ENCODE peak calls at places on chromosomes 1 and 21, in eight cellular contexts. D is fibroblast of the aortic adventitia; E is mammary epithelial cell; V is cardiac muscle cell; Y is body of pancreas; K is A549; X is HL-60; W is CD8-positive, alpha-beta T cell. R is an unnamed sample.

GRCh38 chr1:94501925-94502324 is 39.6 kb downstream of the F3 start:
- DNase-seq in D (peak), E (no peak), V (no peak), Y (no peak), K (no peak), X (no peak), W (no peak), R (peak)

GRCh38 chr1:217506878-217507277 is 124.0 kb downstream of the GPATCH2 start:
- DNase-seq in D (no peak), E (peak), V (no peak), Y (no peak), K (no peak), X (no peak), W (no peak), R (no peak)

GRCh38 chr1:224333309-224333926 is 3.4 kb upstream of the NVL start:
- DNase-seq in D (peak), E (peak), V (peak), Y (no peak), K (no peak), X (peak), W (peak), R (peak)

GRCh38 chr1:28860332-28861073 is 48.5 kb downstream of the OPRD1 start:
- DNase-seq in D (peak), E (peak), V (no peak), Y (peak), K (peak), X (no peak), W (no peak), R (peak)

GRCh38 chr1:101526813-101527212 is 290.0 kb downstream of the S1PR1 start:
- DNase-seq in D (no peak), E (peak), V (peak), Y (no peak), K (no peak), X (no peak), W (no peak), R (no peak)

GRCh38 chr1:234707641-234708040 is 97.7 kb upstream of the IRF2BP2 start:
- DNase-seq in D (peak), E (peak), V (no peak), Y (no peak), K (no peak), X (no peak), W (no peak), R (peak)

GRCh38 chr1:983736-984475 is 2.0 kb upstream of the PERM1 start:
- DNase-seq in D (peak), E (no peak), V (peak), Y (peak), K (no peak), X (no peak), W (peak), R (no peak)

GRCh38 chr1:146016891-146017290 is 4.6 kb downstream of the HJV start:
- DNase-seq in D (peak), E (no peak), V (no peak), Y (no peak), K (no peak), X (no peak), W (no peak), R (no peak)

GRCh38 chr1:21508580-21509350 is 458 bp upstream of the ALPL start:
- DNase-seq in D (peak), E (peak), V (peak), Y (peak), K (peak), X (peak), W (peak), R (peak)

GRCh38 chr1:157798211-157798610 is 21.3 kb upstream of the FCRL2 start:
- DNase-seq in D (no peak), E (peak), V (no peak), Y (no peak), K (no peak), X (no peak), W (no peak), R (no peak)

GRCh38 chr21:24272527-24272938 is 1334.7 kb downstream of the MRPL39 start:
- DNase-seq in D (no peak), E (no peak), V (no peak), Y (no peak), K (no peak), X (no peak), W (no peak), R (no peak)

GRCh38 chr21:41282412-41282811 is 34.2 kb upstream of the FAM3B start:
- DNase-seq in D (no peak), E (no peak), V (no peak), Y (no peak), K (no peak), X (no peak), W (no peak), R (no peak)

GRCh38 chr1:3658231-3658615 is 5.9 kb downstream of the TP73 start:
- DNase-seq in D (no peak), E (no peak), V (no peak), Y (no peak), K (no peak), X (no peak), W (no peak), R (no peak)

GRCh38 chr1:21325731-21326387 is 35.6 kb upstream of the ECE1 start:
- DNase-seq in D (no peak), E (no peak), V (no peak), Y (no peak), K (no peak), X (no peak), W (no peak), R (no peak)

GRCh38 chr1:175918364-175918801 is 175.0 kb upstream of the TNR start:
- DNase-seq in D (no peak), E (no peak), V (no peak), Y (no peak), K (no peak), X (no peak), W (no peak), R (no peak)

GRCh38 chr21:36135391-36136094 is 664 bp downstream of the CBR3 start:
- DNase-seq in D (peak), E (peak), V (peak), Y (peak), K (peak), X (peak), W (peak), R (peak)

GRCh38 chr1:222124602-222125001 is 382.7 kb upstream of the DUSP10 start:
- DNase-seq in D (no peak), E (no peak), V (no peak), Y (no peak), K (no peak), X (no peak), W (no peak), R (no peak)

GRCh38 chr21:39098696-39099111 is 84.5 kb downstream of the PSMG1 start:
- DNase-seq in D (no peak), E (no peak), V (peak), Y (no peak), K (no peak), X (no peak), W (no peak), R (no peak)

GRCh38 chr1:210074904-210075303 is 136.9 kb downstream of the SYT14 start:
- DNase-seq in D (no peak), E (no peak), V (no peak), Y (no peak), K (no peak), X (no peak), W (no peak), R (no peak)

GRCh38 chr1:90488451-90488850 is 228.7 kb downstream of the BARHL2 start:
- DNase-seq in D (no peak), E (peak), V (no peak), Y (no peak), K (no peak), X (no peak), W (no peak), R (peak)

GRCh38 chr1:235415008-235415904 is 48.0 kb downstream of the TBCE start:
- DNase-seq in D (peak), E (peak), V (peak), Y (peak), K (peak), X (peak), W (peak), R (peak)

GRCh38 chr1:160206421-160207117 is 1.4 kb downstream of the PEA15 start:
- DNase-seq in D (peak), E (peak), V (no peak), Y (no peak), K (peak), X (no peak), W (no peak), R (peak)

GRCh38 chr1:182725264-182725965 is 41.0 kb upstream of the RGS8 start:
- DNase-seq in D (no peak), E (no peak), V (no peak), Y (peak), K (no peak), X (no peak), W (no peak), R (peak)

GRCh38 chr21:44960141-44961092 is 20.6 kb downstream of the SLX9 start:
- DNase-seq in D (no peak), E (no peak), V (no peak), Y (no peak), K (no peak), X (no peak), W (no peak), R (no peak)

GRCh38 chr1:14964698-14965055 is 188.9 kb upstream of the TMEM51 start:
- DNase-seq in D (no peak), E (no peak), V (no peak), Y (no peak), K (no peak), X (no peak), W (no peak), R (no peak)

GRCh38 chr1:110460253-110461220 is 9.6 kb downstream of the PROK1 start:
- DNase-seq in D (peak), E (peak), V (peak), Y (peak), K (peak), X (peak), W (peak), R (peak)

GRCh38 chr1:224635356-224635755 is 19.2 kb downstream of the CNIH3 start:
- DNase-seq in D (peak), E (peak), V (no peak), Y (peak), K (no peak), X (no peak), W (no peak), R (peak)

GRCh38 chr1:200638073-200638472 is 17.5 kb upstream of the KIF14 start:
- DNase-seq in D (no peak), E (no peak), V (no peak), Y (no peak), K (no peak), X (no peak), W (no peak), R (no peak)

GRCh38 chr1:57711326-57711725 is 287.5 kb upstream of the DAB1 start:
- DNase-seq in D (no peak), E (peak), V (peak), Y (no peak), K (no peak), X (no peak), W (no peak), R (no peak)

GRCh38 chr1:226699166-226699565 is 39.9 kb downstream of the ITPKB start:
- DNase-seq in D (no peak), E (no peak), V (no peak), Y (no peak), K (no peak), X (no peak), W (no peak), R (no peak)

GRCh38 chr21:31310750-31311149 is 33.3 kb downstream of the TIAM1 start:
- DNase-seq in D (no peak), E (peak), V (no peak), Y (no peak), K (no peak), X (no peak), W (no peak), R (no peak)

DNA sequence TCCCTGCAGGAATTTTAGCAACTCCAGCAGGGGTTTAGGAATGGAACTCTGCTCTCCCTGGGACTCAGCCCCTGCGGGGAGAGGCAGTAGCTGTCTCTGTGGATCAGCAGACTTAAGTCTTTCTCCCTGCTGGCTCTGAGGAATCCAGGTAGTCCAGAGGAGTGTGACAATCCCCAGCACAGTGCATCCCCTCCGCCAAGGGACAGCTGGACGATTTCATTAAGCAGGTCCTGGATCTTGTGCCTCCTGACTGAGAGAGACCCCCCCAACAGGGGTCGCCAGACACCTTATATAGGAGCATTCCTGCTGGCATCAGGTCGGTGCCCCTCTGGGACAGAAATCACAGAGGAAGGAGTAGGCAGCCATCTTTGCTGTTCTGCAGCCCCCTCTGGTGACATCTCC is 30.6 kb downstream of the AKT3 start:
- DNase-seq in D (no peak), E (no peak), V (no peak), Y (no peak), K (no peak), X (no peak), W (no peak), R (no peak)
- TF ChIP-seq CTCF in D (no peak), E (no peak), V (no peak), Y (no peak), K (no peak), X (no peak), W (no peak), R (no peak)

GRCh38 chr21:30042443-30042842 is 102.6 kb upstream of the GRIK1 start:
- DNase-seq in D (no peak), E (no peak), V (no peak), Y (no peak), K (no peak), X (no peak), W (no peak), R (no peak)
- H3K4me3 ChIP-seq in D (no peak), E (no peak), V (no peak), Y (no peak), K (no peak), X (no peak), W (no peak), R (no peak)

GRCh38 chr1:185316163-185317033 is 645 bp downstream of the IVNS1ABP start:
- DNase-seq in D (peak), E (peak), V (peak), Y (peak), K (peak), X (no peak), W (peak), R (peak)

GRCh38 chr1:185315364-185316108 is 1.5 kb downstream of the IVNS1ABP start:
- DNase-seq in D (peak), E (no peak), V (peak), Y (peak), K (no peak), X (no peak), W (no peak), R (no peak)

GRCh38 chr1:185317886-185318310 is 855 bp upstream of the IVNS1ABP start:
- DNase-seq in D (no peak), E (peak), V (peak), Y (peak), K (peak), X (no peak), W (peak), R (no peak)

GRCh38 chr1:185318431-185319151 is 1.5 kb upstream of the IVNS1ABP start:
- DNase-seq in D (no peak), E (no peak), V (no peak), Y (no peak), K (no peak), X (no peak), W (no peak), R (no peak)

GRCh38 chr1:185317034-185317885 is at the start of gene IVNS1ABP:
- DNase-seq in D (peak), E (peak), V (peak), Y (peak), K (peak), X (peak), W (peak), R (peak)
- TF ChIP-seq CTCF in D (peak), E (peak), V (peak), Y (peak), K (peak), X (peak), W (no peak), R (peak)

GRCh38 chr1:156589546-156589945 is 2.0 kb upstream of the NAXE start:
- DNase-seq in D (no peak), E (no peak), V (no peak), Y (no peak), K (no peak), X (no peak), W (no peak), R (no peak)

GRCh38 chr1:156591181-156591431 is 470 bp upstream of the NAXE start:
- DNase-seq in D (no peak), E (no peak), V (no peak), Y (no peak), K (no peak), X (no peak), W (no peak), R (no peak)

GRCh38 chr1:156592158-156592909 is 758 bp downstream of the NAXE start:
- DNase-seq in D (no peak), E (no peak), V (no peak), Y (no peak), K (no peak), X (no peak), W (no peak), R (no peak)

GRCh38 chr1:156591432-156592157 is at the start of gene NAXE:
- DNase-seq in D (peak), E (peak), V (peak), Y (peak), K (peak), X (peak), W (peak), R (peak)

DNA sequence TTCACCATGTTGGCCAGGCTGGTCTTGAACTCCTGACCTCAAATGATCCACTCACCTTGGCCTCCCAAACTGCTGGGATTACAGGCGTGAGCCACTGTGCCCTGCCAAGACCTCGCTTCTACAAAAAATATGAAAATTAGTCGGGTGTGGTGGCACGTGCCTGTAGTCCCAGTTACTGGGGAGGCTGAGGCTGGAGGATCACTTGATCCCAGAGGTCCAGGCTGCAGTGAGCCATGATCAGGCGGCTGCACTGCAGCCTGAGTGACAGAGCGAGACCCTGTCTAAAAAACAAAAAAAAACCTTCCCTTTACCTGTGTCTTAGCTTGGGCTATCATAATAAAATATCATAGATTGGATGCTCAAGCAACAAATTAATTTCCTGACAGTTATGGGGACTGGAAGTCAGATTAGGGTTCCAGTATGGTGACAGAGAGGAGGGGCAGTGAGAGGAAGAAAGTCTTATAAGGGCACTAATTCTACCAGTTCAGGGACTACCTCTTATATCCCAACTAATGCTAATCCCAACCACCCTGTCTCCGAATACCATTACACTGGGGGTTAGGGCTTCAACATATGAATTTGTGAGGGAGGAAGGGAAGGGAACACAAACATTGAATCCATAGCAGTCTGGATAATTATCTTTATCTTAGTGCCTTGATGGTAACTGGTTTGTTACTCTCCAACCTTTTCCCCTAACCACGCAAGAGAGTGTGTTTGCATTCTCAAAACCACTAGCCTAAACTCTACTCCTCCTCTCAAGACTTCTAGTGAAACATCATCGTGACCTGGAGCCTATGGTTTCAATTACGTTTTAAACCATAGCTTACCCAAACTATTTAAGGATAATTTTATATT is 1.0 kb upstream of the NAXE start:
- DNase-seq in D (no peak), E (no peak), V (no peak), Y (no peak), K (no peak), X (no peak), W (no peak), R (no peak)
- H3K4me3 ChIP-seq in D (no peak), E (no peak), V (peak), Y (no peak), K (peak), X (no peak), W (no peak), R (no peak)

GRCh38 chr1:103945774-103946173 is 196.1 kb downstream of the AMY1C start:
- DNase-seq in D (no peak), E (no peak), V (no peak), Y (no peak), K (no peak), X (no peak), W (no peak), R (no peak)

GRCh38 chr1:103949714-103950113 is 200.0 kb downstream of the AMY1C start:
- DNase-seq in D (no peak), E (no peak), V (peak), Y (no peak), K (no peak), X (no peak), W (no peak), R (no peak)

GRCh38 chr1:103953386-103953785 is 203.7 kb downstream of the AMY1C start:
- DNase-seq in D (no peak), E (peak), V (no peak), Y (no peak), K (no peak), X (no peak), W (no peak), R (no peak)

GRCh38 chr1:103948526-103948925 is 198.8 kb downstream of the AMY1C start:
- DNase-seq in D (no peak), E (no peak), V (peak), Y (no peak), K (no peak), X (no peak), W (no peak), R (peak)
- TF ChIP-seq CTCF in D (no peak), E (peak), V (no peak), Y (peak), K (peak), X (no peak), W (no peak), R (no peak)

R was measured in fibroblast of pulmonary artery.